ENCODE peak calls at places on chromosomes 11 and 22, in seven cellular contexts. D is mucosa of descending colon; M is esophagus squamous epithelium; X is neuronal stem cell; N is prostate gland; V is naive thymus-derived CD4-positive, alpha-beta T cell; I is transverse colon. W is an unnamed sample.

GRCh38 chr22:20437253-20438065 is at the start of gene SCARF2:
- DNase-seq in D (peak; percentile 49), I (peak; percentile 37), V (no peak), N (no peak), X (peak; percentile 56), M (no peak), W (no peak)

GRCh38 chr11:34318111-34319037 is 39.4 kb downstream of the ABTB2 start:
- DNase-seq in N (no peak), V (no peak), M (no peak), I (peak; percentile 34), X (no peak), D (peak; percentile 53), W (no peak)

GRCh38 chr11:65524010-65524746 is 705 bp upstream of the SCYL1 start:
- DNase-seq in N (no peak), M (no peak), I (peak; percentile 46), V (no peak), D (peak; percentile 78), X (no peak), W (peak; percentile 51)

GRCh38 chr11:94794287-94795168 is 26.4 kb downstream of the AMOTL1 start:
- DNase-seq in D (no peak), N (peak; percentile 69), V (no peak), I (no peak), M (no peak), X (no peak), W (peak; percentile 69)

GRCh38 chr11:2662430-2663299 is 37.1 kb downstream of the KCNQ1OT1 start:
- DNase-seq in X (no peak), I (no peak), N (no peak), V (no peak), M (no peak), D (no peak), W (peak; percentile 52)

GRCh38 chr11:877565-877964 is 33.0 kb downstream of the CHID1 start:
- DNase-seq in I (no peak), N (no peak), D (no peak), V (no peak), M (no peak), X (no peak), W (no peak)

GRCh38 chr22:20412474-20413216 is 18.7 kb downstream of the ZNF74 start:
- DNase-seq in M (no peak), V (no peak), D (no peak), X (no peak), I (no peak), N (no peak), W (no peak)

GRCh38 chr22:47618180-47618579 is 855.7 kb downstream of the TBC1D22A start:
- DNase-seq in I (no peak), N (no peak), X (no peak), M (no peak), V (no peak), D (no peak), W (no peak)

GRCh38 chr22:20580179-20580578 is 72.8 kb downstream of the MED15 start:
- DNase-seq in V (no peak), M (no peak), D (no peak), N (no peak), I (no peak), X (no peak), W (no peak)

GRCh38 chr11:20363500-20364411 is at the start of gene HTATIP2:
- DNase-seq in N (peak; percentile 54), X (no peak), M (no peak), D (peak; percentile 91), I (peak; percentile 82), V (peak; percentile 65), W (peak; percentile 55)

GRCh38 chr22:32309585-32310251 is 47.9 kb upstream of the RFPL3 start:
- DNase-seq in X (no peak), M (no peak), V (no peak), N (no peak), D (no peak), I (no peak), W (no peak)

GRCh38 chr11:119118227-119118626 is 3.2 kb upstream of the HINFP start:
- DNase-seq in X (no peak), M (no peak), N (no peak), V (no peak), I (no peak), D (no peak), W (no peak)

GRCh38 chr11:59918494-59918893 is 19.7 kb upstream of the OOSP1 start:
- DNase-seq in I (no peak), X (no peak), N (no peak), D (no peak), V (no peak), M (no peak), W (no peak)

GRCh38 chr11:35122308-35122707 is 16.7 kb upstream of the CD44 start:
- DNase-seq in V (no peak), D (no peak), I (no peak), X (no peak), N (no peak), M (no peak), W (no peak)

GRCh38 chr11:111205622-111206385 is 39.7 kb upstream of the POU2AF2 start:
- DNase-seq in V (no peak), D (no peak), N (no peak), M (no peak), X (no peak), I (no peak), W (no peak)

GRCh38 chr11:131851951-131852350 is 481.5 kb downstream of the NTM start:
- DNase-seq in N (no peak), V (no peak), X (no peak), M (no peak), D (no peak), I (no peak), W (no peak)

GRCh38 chr22:24450600-24450999 is 23.2 kb downstream of the ADORA2A start:
- DNase-seq in V (no peak), M (no peak), N (no peak), I (no peak), X (no peak), D (no peak), W (no peak)

GRCh38 chr22:23969071-23969470 is 2.4 kb downstream of the DDTL start:
- DNase-seq in V (no peak), M (no peak), I (no peak), D (no peak), X (no peak), N (no peak), W (no peak)

GRCh38 chr22:45328822-45329535 is 19.2 kb downstream of the FAM118A start:
- DNase-seq in I (no peak), N (no peak), V (no peak), D (no peak), M (no peak), X (no peak), W (no peak)

GRCh38 chr11:66725646-66726045 is 3.4 kb downstream of the SPTBN2 start:
- DNase-seq in N (no peak), D (no peak), I (no peak), X (no peak), V (no peak), M (no peak), W (no peak)

DNA sequence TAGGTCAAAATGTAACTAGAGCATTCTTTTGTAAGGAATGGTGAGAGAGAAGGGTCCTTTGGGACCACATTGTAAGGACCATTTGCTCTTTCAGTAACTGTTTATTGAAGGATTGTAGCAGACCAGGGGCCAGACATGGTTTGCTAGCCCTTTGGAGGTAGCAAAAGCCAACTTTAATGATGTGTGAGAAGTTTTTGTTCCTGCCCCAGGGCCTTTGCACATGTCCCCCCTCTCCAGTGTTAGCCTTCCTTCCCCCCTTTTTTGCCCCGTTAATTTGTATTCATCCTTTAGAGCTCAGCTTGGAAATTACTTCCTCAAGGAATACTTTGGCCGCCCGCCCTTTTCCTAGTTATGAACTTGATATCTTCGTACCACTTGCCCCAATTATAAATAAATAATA is 9.0 kb downstream of the LIMK2 start:
- DNase-seq in M (no peak), N (no peak), X (no peak), I (no peak), V (no peak), D (no peak), W (no peak)
- H3K4me1 ChIP-seq in M (peaks cover 55% of the 10 kb centered on the region), N (peaks cover 8% of the 10 kb centered on the region), X (peaks cover 26% of the 10 kb centered on the region), I (peaks cover 84% of the 10 kb centered on the region), V (no peaks in the 10 kb centered on the region), D (peaks cover 73% of the 10 kb centered on the region), W (peaks cover 80% of the 10 kb centered on the region)

GRCh38 chr11:96309001-96309642 is 33.9 kb downstream of the MAML2 start:
- DNase-seq in X (no peak), M (no peak), D (no peak), V (no peak), N (no peak), I (no peak), W (no peak)
- H3K4me1 ChIP-seq in X (peaks cover 34% of the 10 kb centered on the region), M (peaks cover 94% of the 10 kb centered on the region), D (peaks cover 54% of the 10 kb centered on the region), V (peaks cover 3% of the 10 kb centered on the region), N (peaks cover 6% of the 10 kb centered on the region), I (peaks cover 56% of the 10 kb centered on the region), W (peaks cover 14% of the 10 kb centered on the region)

DNA sequence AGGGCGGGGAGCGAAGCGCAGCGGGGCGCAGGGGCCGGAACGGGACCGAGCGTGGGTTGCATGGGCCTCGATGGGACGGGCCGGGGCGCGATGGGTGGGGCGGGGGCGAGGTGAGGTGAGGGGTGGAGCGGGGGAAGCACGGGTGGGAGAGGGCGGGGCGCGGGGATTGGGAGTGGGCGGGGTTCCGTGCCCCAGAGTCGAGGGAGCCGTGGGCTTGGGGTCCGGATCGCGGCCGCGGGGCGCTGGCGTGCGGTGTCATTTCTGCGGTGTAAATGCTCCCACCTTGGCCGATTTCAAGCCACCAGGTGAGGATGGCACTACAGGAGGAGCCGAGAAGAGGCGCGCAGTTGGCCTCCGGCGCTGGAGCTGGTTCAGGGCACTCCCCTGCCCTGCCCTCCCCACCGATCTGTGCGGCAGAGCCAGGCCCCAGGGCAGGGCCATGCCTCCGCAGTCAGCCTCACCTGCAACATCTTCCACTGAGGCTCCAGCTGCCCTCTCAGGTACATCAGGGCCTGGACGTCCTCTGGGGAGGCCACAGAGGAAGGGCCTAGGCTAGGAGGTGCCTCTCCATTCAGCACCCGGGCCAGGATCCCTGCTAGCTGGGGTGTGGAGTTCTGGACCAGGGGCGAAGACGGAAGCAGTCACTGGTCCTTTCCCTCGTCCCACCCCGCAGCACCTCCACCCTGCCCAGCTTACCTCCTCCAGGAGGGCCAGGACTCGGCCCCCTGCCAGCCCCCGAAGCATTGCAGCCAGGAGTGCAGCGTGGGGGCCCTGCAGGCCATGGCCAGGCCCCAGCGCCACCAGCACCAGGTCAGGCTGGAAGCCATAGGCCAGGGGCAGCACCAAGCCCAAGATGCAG is 620 bp upstream of the TUBGCP6 start:
- DNase-seq in I (peak; percentile 38), X (no peak), D (peak; percentile 55), M (no peak), V (no peak), N (no peak), W (peak; percentile 67)
- H3K4me1 ChIP-seq in I (peaks cover 51% of the 10 kb centered on the region), X (peaks cover 42% of the 10 kb centered on the region), D (peaks cover 62% of the 10 kb centered on the region), M (peaks cover 93% of the 10 kb centered on the region), V (peaks cover 47% of the 10 kb centered on the region), N (peaks cover 24% of the 10 kb centered on the region), W (peaks cover 17% of the 10 kb centered on the region)

DNA sequence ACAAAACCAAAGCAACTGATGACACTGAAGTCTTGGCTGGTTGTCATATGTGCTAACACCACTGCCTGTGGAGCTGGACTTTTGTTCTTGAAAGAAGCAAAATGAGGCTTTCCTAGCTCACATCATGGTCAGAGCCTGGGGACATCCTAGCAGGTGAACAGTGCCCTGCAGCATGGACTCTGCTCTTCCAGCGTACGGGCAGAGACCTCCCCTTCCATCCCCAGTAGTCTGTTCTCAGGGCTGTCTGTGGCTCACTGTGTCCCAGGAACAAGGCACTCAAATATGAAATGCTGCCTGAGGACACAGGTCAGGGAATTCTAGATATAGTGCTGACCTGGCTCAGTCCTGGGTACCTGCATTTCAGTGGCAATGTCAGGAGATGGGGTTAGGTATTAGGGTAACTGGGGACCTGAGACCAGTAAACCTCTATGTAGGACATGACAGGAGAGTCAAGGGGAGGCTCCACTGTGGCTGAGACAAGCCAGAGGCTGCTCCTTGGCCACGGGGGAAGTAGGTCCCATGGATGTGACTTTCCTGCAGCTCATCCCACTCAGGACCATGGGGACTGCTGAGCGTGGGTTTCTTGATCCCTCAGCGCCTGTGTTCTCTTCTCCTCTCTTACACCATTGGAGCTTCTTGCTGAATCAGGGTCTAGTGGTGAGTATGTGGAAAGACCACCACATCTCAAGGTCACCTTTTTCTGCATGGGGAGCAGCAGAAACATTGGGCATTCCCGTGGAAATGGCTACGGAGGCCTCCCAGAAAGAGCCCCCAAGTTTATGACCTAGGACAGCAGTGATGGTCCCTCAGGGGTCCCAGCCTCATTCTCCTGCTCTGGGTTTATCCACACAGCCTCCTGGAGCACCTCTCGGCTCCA is 80.1 kb downstream of the ZNF280B start:
- DNase-seq in D (no peak), I (no peak), M (no peak), X (no peak), N (no peak), V (no peak), W (no peak)
- H3K4me1 ChIP-seq in D (no peaks in the 10 kb centered on the region), I (no peaks in the 10 kb centered on the region), M (no peaks in the 10 kb centered on the region), X (peaks cover 1% of the 10 kb centered on the region), N (no peaks in the 10 kb centered on the region), V (no peaks in the 10 kb centered on the region), W (no peaks in the 10 kb centered on the region)

W was measured in pancreas.